ENCODE peak calls at places on chromosomes 16 and 17, in five cellular contexts. One of them, this sample, is unnamed.
A peak's percentile ranks its signal among the peaks of the same experiment; 100 is the strongest.

GRCh38 chr16:16163571-16163970 is 59.7 kb downstream of the ABCC6 start:
- DNase-seq in NCI-H1105: no peak
- DNase-seq in ELR: no peak
- DNase-seq in BE2C: no peak
- DNase-seq in HS-5: no peak
- DNase-seq in this sample: no peak

GRCh38 chr16:17359778-17360177 is 111.0 kb downstream of the XYLT1 start:
- DNase-seq in ELR: peak; percentile 50
- DNase-seq in HS-5: no peak
- DNase-seq in NCI-H1105: peak; percentile 46
- DNase-seq in BE2C: no peak
- DNase-seq in this sample: no peak

GRCh38 chr16:81276323-81276722 is 37.8 kb downstream of the BCO1 start:
- DNase-seq in ELR: no peak
- DNase-seq in BE2C: no peak
- DNase-seq in HS-5: no peak
- DNase-seq in NCI-H1105: no peak
- DNase-seq in this sample: no peak

GRCh38 chr16:77403732-77404131 is 31.1 kb downstream of the ADAMTS18 start:
- DNase-seq in NCI-H1105: no peak
- DNase-seq in HS-5: no peak
- DNase-seq in BE2C: no peak
- DNase-seq in ELR: no peak
- DNase-seq in this sample: no peak

GRCh38 chr16:27579086-27579980 is 29.4 kb downstream of the KATNIP start:
- DNase-seq in NCI-H1105: no peak
- DNase-seq in ELR: peak; percentile 15
- DNase-seq in HS-5: no peak
- DNase-seq in BE2C: no peak
- DNase-seq in this sample: no peak

GRCh38 chr17:67994827-67995567 is 1.3 kb downstream of the C17orf58 start:
- DNase-seq in HS-5: peak; percentile 86
- DNase-seq in ELR: peak; percentile 86
- DNase-seq in BE2C: no peak
- DNase-seq in NCI-H1105: no peak
- DNase-seq in this sample: no peak

GRCh38 chr16:49618955-49619354 is 237.0 kb downstream of the ZNF423 start:
- DNase-seq in BE2C: no peak
- DNase-seq in ELR: no peak
- DNase-seq in NCI-H1105: no peak
- DNase-seq in HS-5: no peak
- DNase-seq in this sample: no peak

GRCh38 chr16:17469011-17469741 is 1.6 kb downstream of the XYLT1 start:
- DNase-seq in BE2C: no peak
- DNase-seq in NCI-H1105: no peak
- DNase-seq in ELR: peak; percentile 80
- DNase-seq in HS-5: peak; percentile 46
- DNase-seq in this sample: no peak

GRCh38 chr17:34930283-34930682 is 31.0 kb downstream of the CCT6B start:
- DNase-seq in NCI-H1105: no peak
- DNase-seq in HS-5: no peak
- DNase-seq in ELR: no peak
- DNase-seq in BE2C: no peak
- DNase-seq in this sample: no peak

This sample was measured in D341Med.